ENCODE peak calls at places on chromosome 15, in six cellular contexts. A is suprapubic skin, O is Peyer's patch, H is endothelial cell of umbilical vein, T is pancreas, M is body of pancreas. G is an unnamed sample.

GRCh38 chr15:41489641-41490040 is 4.0 kb upstream of the ITPKA start:
- DNase-seq in O (no peak), T (no peak), M (no peak), H (no peak), A (no peak), G (no peak)

GRCh38 chr15:25790003-25790660 is 73.0 kb downstream of the ATP10A start:
- DNase-seq in O (peak), A (peak), T (no peak), M (peak), H (no peak), G (peak)

GRCh38 chr15:64232400-64232799 is 69.6 kb upstream of the PPIB start:
- DNase-seq in H (no peak), T (no peak), M (no peak), A (no peak), O (no peak), G (no peak)

GRCh38 chr15:92908369-92909057 is 8.4 kb downstream of the CHD2 start:
- DNase-seq in T (no peak), O (no peak), H (no peak), A (no peak), M (no peak), G (no peak)

GRCh38 chr15:64586259-64586658 is 125.9 kb downstream of the ZNF609 start:
- DNase-seq in A (no peak), H (no peak), T (no peak), M (no peak), O (no peak), G (no peak)

GRCh38 chr15:25178835-25179672 is 224.3 kb downstream of the SNRPN start:
- DNase-seq in H (no peak), M (peak), T (peak), O (peak), A (peak), G (no peak)

GRCh38 chr15:69729167-69729748 is 276.6 kb downstream of the RPLP1 start:
- DNase-seq in A (no peak), T (no peak), O (peak), H (peak), M (peak), G (no peak)

GRCh38 chr15:58731756-58732535 is 17.6 kb downstream of the ADAM10 start:
- DNase-seq in A (no peak), M (peak), O (no peak), H (peak), T (no peak), G (peak)

GRCh38 chr15:37788767-37789391 is 145.6 kb upstream of the TMCO5A start:
- DNase-seq in H (no peak), M (no peak), A (no peak), T (no peak), O (no peak), G (no peak)

GRCh38 chr15:73293773-73294172 is 75.0 kb downstream of the HCN4 start:
- DNase-seq in O (peak), T (no peak), H (no peak), M (no peak), A (no peak), G (no peak)

GRCh38 chr15:32677238-32677750 is 35.8 kb downstream of the SCG5 start:
- DNase-seq in H (no peak), T (no peak), A (no peak), O (no peak), M (no peak), G (no peak)

GRCh38 chr15:96361309-96362000 is 31.0 kb downstream of the NR2F2 start:
- DNase-seq in O (no peak), T (no peak), M (no peak), H (no peak), A (no peak), G (no peak)

GRCh38 chr15:94671845-94672524 is 440.6 kb downstream of the MCTP2 start:
- DNase-seq in O (no peak), A (no peak), H (peak), M (no peak), T (no peak), G (no peak)

DNA sequence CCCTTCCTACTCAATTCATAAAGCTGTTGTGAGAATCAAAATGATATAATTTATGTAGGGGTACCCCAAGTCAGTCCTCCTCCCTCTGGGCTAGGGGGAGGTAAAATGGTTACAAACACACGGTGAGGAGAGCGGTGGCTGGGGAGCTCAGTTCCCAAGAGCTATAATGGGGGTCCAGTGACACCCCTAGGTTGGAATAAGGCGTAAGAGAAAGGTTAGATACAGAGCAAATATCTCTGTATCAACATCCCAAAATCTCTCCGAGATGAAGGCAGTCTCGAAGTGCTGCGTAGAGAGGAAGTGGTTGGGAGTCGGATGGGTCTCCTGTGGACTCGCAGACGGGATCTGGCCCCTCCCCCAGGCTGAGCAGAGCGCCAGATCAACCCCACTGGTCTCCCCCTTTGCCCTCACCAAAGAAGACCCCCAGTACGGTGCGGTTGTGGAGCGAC is 1.8 kb downstream of the DUOX2 start:
- DNase-seq in M (no peak), H (no peak), T (no peak), O (no peak), A (no peak), G (no peak)
- H3K4me3 ChIP-seq in M (no peak), H (no peak), T (peak), O (no peak), A (peak), G (no peak)

GRCh38 chr15:74843445-74843828 is 481 bp upstream of the ULK3 start:
- DNase-seq in T (no peak), M (no peak), H (no peak), A (no peak), O (no peak), G (no peak)

GRCh38 chr15:74845208-74845568 is 2.2 kb upstream of the ULK3 start:
- DNase-seq in A (no peak), H (no peak), T (no peak), O (peak), M (no peak), G (no peak)

GRCh38 chr15:74844319-74845207 is 1.6 kb upstream of the ULK3 start:
- DNase-seq in H (no peak), T (no peak), M (no peak), A (no peak), O (no peak), G (no peak)

GRCh38 chr15:74842581-74843444 is at the start of gene ULK3:
- DNase-seq in M (peak), A (peak), O (peak), H (peak), T (peak), G (no peak)

GRCh38 chr15:74843891-74844299 is 939 bp upstream of the ULK3 start:
- DNase-seq in H (no peak), A (no peak), M (no peak), O (no peak), T (no peak), G (no peak)
- H3K4me3 ChIP-seq in H (no peak), A (peak), M (no peak), O (no peak), T (peak), G (no peak)

GRCh38 chr15:65777053-65777452 is 15.0 kb downstream of the DENND4A start:
- DNase-seq in M (no peak), A (no peak), T (no peak), O (no peak), H (no peak), G (no peak)
- H3K4me3 ChIP-seq in M (no peak), A (no peak), T (no peak), O (no peak), H (no peak), G (no peak)

GRCh38 chr15:77454956-77455355 is 34.3 kb downstream of the HMG20A start:
- DNase-seq in T (no peak), O (no peak), M (no peak), H (peak), A (no peak), G (no peak)
- H3K4me3 ChIP-seq in T (no peak), O (no peak), M (no peak), H (no peak), A (no peak), G (no peak)

G was measured in BJ.